ENCODE peak calls at places on chromosome 5, in eight cellular contexts. N is HepG2, J is body of pancreas, E is suprapubic skin, R is ovary, V is stomach, S is uterus, Q is IMR-90. L is an unnamed sample.

GRCh38 chr5:88845081-88845697 is 37.8 kb downstream of the MEF2C start:
- DNase-seq in N (no peak), J (no peak), E (no peak), R (no peak), V (no peak), S (no peak), Q (no peak), L (no peak)

GRCh38 chr5:83530186-83530585 is 58.6 kb downstream of the VCAN start:
- DNase-seq in N (no peak), J (no peak), E (no peak), R (no peak), V (no peak), S (no peak), Q (peak), L (no peak)

GRCh38 chr5:219492-219891 is 1.4 kb downstream of the SDHA start:
- DNase-seq in N (no peak), J (no peak), E (no peak), R (no peak), V (no peak), S (no peak), Q (peak), L (no peak)

GRCh38 chr5:15529821-15530220 is 29.8 kb downstream of the FBXL7 start:
- DNase-seq in N (no peak), J (no peak), E (no peak), R (no peak), V (no peak), S (no peak), Q (peak), L (no peak)

GRCh38 chr5:52844885-52845284 is 57.2 kb downstream of the ITGA1 start:
- DNase-seq in N (no peak), J (no peak), E (no peak), R (no peak), V (no peak), S (no peak), Q (peak), L (no peak)

GRCh38 chr5:57298985-57299491 is 125.2 kb downstream of the GPBP1 start:
- DNase-seq in N (peak), J (peak), E (no peak), R (no peak), V (no peak), S (peak), Q (peak), L (no peak)

GRCh38 chr5:73007051-73007450 is 51.2 kb downstream of the FCHO2 start:
- DNase-seq in N (no peak), J (no peak), E (no peak), R (no peak), V (no peak), S (no peak), Q (no peak), L (no peak)

GRCh38 chr5:14428302-14429081 is 153.1 kb upstream of the OTULINL start:
- DNase-seq in N (no peak), J (peak), E (no peak), R (no peak), V (no peak), S (no peak), Q (peak), L (peak)

GRCh38 chr5:148372331-148372730 is 11.4 kb upstream of the FBXO38 start:
- DNase-seq in N (no peak), J (no peak), E (no peak), R (no peak), V (no peak), S (no peak), Q (no peak), L (no peak)

GRCh38 chr5:133128066-133128465 is 76.3 kb downstream of the HSPA4 start:
- DNase-seq in N (no peak), J (no peak), E (no peak), R (no peak), V (no peak), S (no peak), Q (no peak), L (peak)

GRCh38 chr5:56003179-56003578 is 8.4 kb upstream of the IL6ST start:
- DNase-seq in N (peak), J (peak), E (no peak), R (no peak), V (peak), S (no peak), Q (peak), L (no peak)

GRCh38 chr5:125696762-125697161 is 726.4 kb upstream of the GRAMD2B start:
- DNase-seq in N (peak), J (no peak), E (no peak), R (no peak), V (no peak), S (no peak), Q (peak), L (peak)

GRCh38 chr5:173916233-173916632 is 28.1 kb downstream of the CPEB4 start:
- DNase-seq in N (no peak), J (no peak), E (no peak), R (no peak), V (no peak), S (no peak), Q (no peak), L (no peak)

GRCh38 chr5:160938532-160938931 is 86.5 kb upstream of the ATP10B start:
- DNase-seq in N (peak), J (peak), E (no peak), R (no peak), V (peak), S (peak), Q (no peak), L (no peak)

GRCh38 chr5:137621861-137622823 is 113.7 kb downstream of the KLHL3 start:
- DNase-seq in N (no peak), J (no peak), E (no peak), R (no peak), V (no peak), S (no peak), Q (peak), L (no peak)

GRCh38 chr5:135008981-135009735 is 24.9 kb downstream of the PITX1 start:
- DNase-seq in N (no peak), J (no peak), E (no peak), R (no peak), V (no peak), S (no peak), Q (no peak), L (no peak)

GRCh38 chr5:180820788-180821321 is 18.2 kb upstream of the MGAT1 start:
- DNase-seq in N (no peak), J (peak), E (peak), R (no peak), V (no peak), S (no peak), Q (peak), L (no peak)

GRCh38 chr5:180824630-180825476 is 22.2 kb upstream of the MGAT1 start:
- DNase-seq in N (no peak), J (no peak), E (peak), R (no peak), V (no peak), S (peak), Q (no peak), L (no peak)

GRCh38 chr5:180821538-180821937 is 18.9 kb upstream of the MGAT1 start:
- DNase-seq in N (no peak), J (no peak), E (no peak), R (no peak), V (no peak), S (no peak), Q (no peak), L (no peak)

GRCh38 chr5:180823938-180824629 is 21.5 kb upstream of the MGAT1 start:
- DNase-seq in N (no peak), J (no peak), E (no peak), R (no peak), V (no peak), S (no peak), Q (no peak), L (no peak)

DNA sequence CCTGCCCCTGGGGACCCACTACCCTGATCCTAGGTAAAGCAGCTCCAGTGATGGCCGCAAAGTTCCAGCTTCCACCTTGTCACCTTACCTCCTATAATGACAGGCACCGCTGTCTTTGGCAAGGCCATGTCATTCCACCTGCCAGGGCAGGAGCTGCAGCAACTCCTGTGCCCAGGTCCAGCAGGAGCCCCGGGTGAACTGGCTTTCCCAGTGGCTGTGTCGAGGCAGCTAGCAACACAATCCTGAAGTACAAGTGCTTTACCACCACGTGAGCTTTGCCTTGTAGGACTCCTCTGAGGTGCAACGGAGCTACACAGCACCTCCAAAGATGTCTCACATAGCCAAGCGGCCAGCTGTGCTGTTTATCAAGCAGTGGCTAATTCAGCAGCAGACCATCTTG is 20.7 kb upstream of the MGAT1 start:
- DNase-seq in N (no peak), J (no peak), E (peak), R (no peak), V (no peak), S (no peak), Q (no peak), L (no peak)
- H3K4me3 ChIP-seq in N (no peak), J (no peak), E (no peak), R (no peak), V (no peak), S (no peak), Q (no peak), L (no peak)

GRCh38 chr5:59620535-59621212 is 272.9 kb downstream of the PDE4D start:
- DNase-seq in N (no peak), J (no peak), E (no peak), R (no peak), V (no peak), S (no peak), Q (no peak), L (no peak)

GRCh38 chr5:59618644-59619043 is 274.9 kb downstream of the PDE4D start:
- DNase-seq in N (no peak), J (no peak), E (no peak), R (no peak), V (no peak), S (no peak), Q (no peak), L (no peak)

GRCh38 chr5:59616413-59616812 is 277.1 kb downstream of the PDE4D start:
- DNase-seq in N (no peak), J (no peak), E (no peak), R (no peak), V (no peak), S (no peak), Q (no peak), L (no peak)

GRCh38 chr5:59615272-59615671 is 278.3 kb downstream of the PDE4D start:
- DNase-seq in N (no peak), J (no peak), E (no peak), R (no peak), V (no peak), S (no peak), Q (no peak), L (no peak)

GRCh38 chr5:59617186-59617771 is 276.2 kb downstream of the PDE4D start:
- DNase-seq in N (no peak), J (no peak), E (no peak), R (no peak), V (no peak), S (no peak), Q (no peak), L (no peak)
- TF ChIP-seq POLR2A in N (no peak), J (no peak), E (no peak), R (no peak), V (no peak), S (no peak), Q (no peak), L (no peak)

DNA sequence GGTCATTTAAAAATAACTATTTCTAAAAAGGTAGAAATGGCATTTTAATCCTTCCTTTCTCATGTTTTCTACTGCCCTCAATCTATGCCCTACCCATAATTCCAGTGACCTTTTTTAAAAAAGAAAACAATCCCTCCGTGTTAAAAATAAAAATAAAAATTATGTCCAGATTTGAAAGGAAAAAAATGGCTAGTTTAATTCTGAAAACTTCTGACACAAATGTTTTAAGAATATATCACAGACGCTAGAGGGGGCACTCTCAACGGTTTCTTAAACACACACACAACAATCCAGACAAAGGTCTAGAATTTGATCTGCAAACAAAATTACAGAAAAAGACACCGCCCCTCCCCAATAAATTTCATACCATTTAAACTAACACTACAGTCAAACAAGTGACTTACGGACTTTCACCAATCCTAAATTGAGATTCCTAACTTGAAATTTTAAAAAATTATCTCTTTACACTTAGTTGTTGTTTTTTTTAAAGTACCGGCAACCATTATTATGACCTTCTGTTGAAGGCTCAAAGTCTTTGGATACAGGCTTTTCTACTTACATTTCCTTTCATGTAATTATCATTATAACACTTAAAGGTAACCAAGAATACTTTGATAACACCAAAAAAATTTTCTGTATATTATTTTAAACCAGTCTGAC is 38.2 kb downstream of the CLINT1 start:
- DNase-seq in N (peak), J (no peak), E (no peak), R (no peak), V (no peak), S (no peak), Q (peak), L (no peak)
- H3K4me3 ChIP-seq in N (no peak), J (no peak), E (no peak), R (no peak), V (no peak), S (no peak), Q (no peak), L (no peak)

GRCh38 chr5:77329664-77330430 is 119.4 kb downstream of the PDE8B start:
- DNase-seq in N (no peak), J (no peak), E (no peak), R (no peak), V (no peak), S (no peak), Q (no peak), L (no peak)
- TF ChIP-seq POLR2A in N (no peak), J (no peak), E (no peak), R (no peak), V (no peak), S (no peak), Q (no peak), L (no peak)